ENCODE peak calls at places on chromosomes 16 and 17, in ten cellular contexts. W is nucleus accumbens; S is dermis microvascular lymphatic vessel endothelial cell; A is astrocyte of the cerebellum; X is fibroblast of the aortic adventitia; Y is stimulated activated CD8-positive, alpha-beta memory T cell treated with anti-CD3 and anti-CD28 coated beads, Interleukin-7, amount 100 ng/mL, for 24 hours; J is activated T-cell treated with anti-CD3 and anti-CD28 coated beads for 1 hour; F is mesenchymal stem cell; C is NCI-H2081; N is small intestine. T is an unnamed sample.

GRCh38 chr17:16980813-16981731 is 9.2 kb upstream of the TNFRSF13B start:
- DNase-seq in W (no peak), J (no peak), A (no peak), C (no peak), X (no peak), Y (no peak), N (no peak), S (no peak), F (no peak), T (no peak)

GRCh38 chr16:3681206-3681605 is 26.7 kb downstream of the DNASE1 start:
- DNase-seq in N (no peak), S (no peak), W (no peak), A (no peak), Y (no peak), J (no peak), C (no peak), F (no peak), X (no peak), T (no peak)

GRCh38 chr16:7185689-7186088 is 147.0 kb upstream of the RBFOX1 start:
- DNase-seq in A (no peak), C (no peak), J (no peak), X (no peak), S (no peak), W (no peak), F (no peak), N (no peak), Y (no peak), T (no peak)

GRCh38 chr16:68047987-68048386 is 24.9 kb downstream of the DUS2 start:
- DNase-seq in F (no peak), N (no peak), Y (no peak), J (no peak), W (no peak), C (no peak), A (no peak), X (no peak), S (no peak), T (no peak)

GRCh38 chr17:28657756-28658155 is 4.0 kb downstream of the SDF2 start:
- DNase-seq in F (peak), W (no peak), S (no peak), A (no peak), N (no peak), J (no peak), X (peak), C (no peak), Y (no peak), T (no peak)

GRCh38 chr17:57465551-57465950 is 209.2 kb downstream of the MSI2 start:
- DNase-seq in N (no peak), W (no peak), A (no peak), S (no peak), J (no peak), X (no peak), F (no peak), Y (no peak), C (no peak), T (no peak)

GRCh38 chr17:35433075-35433894 is 985 bp upstream of the SLFN12 start:
- DNase-seq in X (peak), W (no peak), Y (no peak), C (no peak), A (peak), F (peak), S (peak), N (peak), J (peak), T (peak)

GRCh38 chr16:626787-627457 is 3.9 kb upstream of the WFIKKN1 start:
- DNase-seq in W (peak), J (no peak), N (no peak), Y (no peak), C (no peak), A (peak), F (peak), X (peak), S (no peak), T (peak)

GRCh38 chr16:17316005-17316404 is 154.8 kb downstream of the XYLT1 start:
- DNase-seq in J (no peak), Y (no peak), S (no peak), A (no peak), C (no peak), X (no peak), W (no peak), N (no peak), F (no peak), T (no peak)

GRCh38 chr16:54080524-54081008 is 206.0 kb downstream of the IRX3 start:
- DNase-seq in Y (no peak), C (no peak), J (no peak), F (peak), S (no peak), N (no peak), A (peak), W (no peak), X (peak), T (peak)

GRCh38 chr16:84247844-84248243 is 8.0 kb upstream of the KCNG4 start:
- DNase-seq in N (no peak), F (no peak), C (no peak), X (no peak), W (no peak), A (no peak), J (no peak), Y (no peak), S (no peak), T (no peak)

GRCh38 chr17:47735536-47736011 is 2.5 kb downstream of the TBX21 start:
- DNase-seq in S (no peak), W (no peak), X (no peak), Y (no peak), N (no peak), F (no peak), A (no peak), C (no peak), J (no peak), T (no peak)

GRCh38 chr16:85086347-85087291 is 25.7 kb downstream of the CIBAR2 start:
- DNase-seq in F (peak), N (peak), S (peak), J (peak), Y (peak), W (peak), C (peak), A (peak), X (peak), T (no peak)

GRCh38 chr16:87677830-87678229 is 75.5 kb downstream of the JPH3 start:
- DNase-seq in J (no peak), A (no peak), N (no peak), X (no peak), C (no peak), Y (no peak), F (no peak), W (no peak), S (no peak), T (no peak)

GRCh38 chr16:76193851-76194620 is 83.2 kb upstream of the CNTNAP4 start:
- DNase-seq in F (peak), J (no peak), X (peak), S (no peak), Y (no peak), W (no peak), A (no peak), N (no peak), C (no peak), T (no peak)

GRCh38 chr17:41061969-41062368 is 2.1 kb upstream of the KRTAP2-3 start:
- DNase-seq in C (no peak), J (no peak), A (peak), Y (no peak), F (peak), X (peak), S (no peak), N (no peak), W (no peak), T (peak)

GRCh38 chr17:31494259-31495048 is 103.0 kb downstream of the RAB11FIP4 start:
- DNase-seq in N (peak), X (no peak), F (no peak), S (no peak), Y (no peak), J (peak), W (no peak), A (no peak), C (no peak), T (no peak)

GRCh38 chr16:3305109-3306068 is at the start of the genes TIGD7 and ZNF75A:
- DNase-seq in A (peak), Y (peak), W (peak), S (peak), J (peak), N (peak), X (peak), F (peak), C (peak), T (peak)